ENCODE peak calls at places on chromosomes 7 and 10, in five cellular contexts. N is GM23338, P is PC-3, H is mammary epithelial cell, I is PC-9. M is an unnamed sample. For H3K4me1 and H4K20me1, the result is how much of the 10 kb centered on the place peaks cover.

GRCh38 chr7:53418834-53419482 is 383.5 kb downstream of the POM121L12 start:
- DNase-seq in N (no peak), P (no peak), H (no peak), I (no peak), M (no peak)

GRCh38 chr10:43354325-43354635 is 17.2 kb upstream of the FXYD4 start:
- DNase-seq in N (no peak), P (peak), H (no peak), I (no peak), M (no peak)

GRCh38 chr10:70563230-70563629 is 39.3 kb downstream of the PRF1 start:
- DNase-seq in N (no peak), P (no peak), H (no peak), I (no peak), M (no peak)

GRCh38 chr7:131249003-131249402 is 78.7 kb upstream of the MKLN1 start:
- DNase-seq in N (no peak), P (peak), H (peak), I (peak), M (peak)

GRCh38 chr7:142323706-142324105 is 65.8 kb upstream of the PRSS58 start:
- DNase-seq in N (peak), P (peak), H (peak), I (peak), M (peak)

GRCh38 chr7:107130487-107131220 is 38.1 kb upstream of the HBP1 start:
- DNase-seq in N (peak), P (peak), H (no peak), I (no peak), M (no peak)

GRCh38 chr7:22442187-22442886 is 57.7 kb downstream of the STEAP1B start:
- DNase-seq in N (peak), P (peak), H (no peak), I (no peak), M (no peak)

GRCh38 chr7:54802841-54803240 is 43.8 kb upstream of the SEC61G start:
- DNase-seq in N (no peak), P (peak), H (peak), I (peak), M (no peak)

GRCh38 chr10:96588060-96588554 is 1.3 kb upstream of the TM9SF3 start:
- DNase-seq in N (no peak), P (no peak), H (no peak), I (no peak), M (no peak)

GRCh38 chr10:44457259-44457658 is 72.4 kb upstream of the CXCL12 start:
- DNase-seq in N (no peak), P (no peak), H (no peak), I (no peak), M (no peak)

GRCh38 chr7:128954150-128954549 is 16.4 kb downstream of the IRF5 start:
- DNase-seq in N (no peak), P (no peak), H (no peak), I (no peak), M (no peak)

GRCh38 chr10:112964482-112964881 is 14.4 kb downstream of the TCF7L2 start:
- DNase-seq in N (no peak), P (no peak), H (no peak), I (no peak), M (no peak)
- H3K4me1 ChIP-seq in N (half or more), P (under half), H (under half), I (under half), M (under half)

DNA sequence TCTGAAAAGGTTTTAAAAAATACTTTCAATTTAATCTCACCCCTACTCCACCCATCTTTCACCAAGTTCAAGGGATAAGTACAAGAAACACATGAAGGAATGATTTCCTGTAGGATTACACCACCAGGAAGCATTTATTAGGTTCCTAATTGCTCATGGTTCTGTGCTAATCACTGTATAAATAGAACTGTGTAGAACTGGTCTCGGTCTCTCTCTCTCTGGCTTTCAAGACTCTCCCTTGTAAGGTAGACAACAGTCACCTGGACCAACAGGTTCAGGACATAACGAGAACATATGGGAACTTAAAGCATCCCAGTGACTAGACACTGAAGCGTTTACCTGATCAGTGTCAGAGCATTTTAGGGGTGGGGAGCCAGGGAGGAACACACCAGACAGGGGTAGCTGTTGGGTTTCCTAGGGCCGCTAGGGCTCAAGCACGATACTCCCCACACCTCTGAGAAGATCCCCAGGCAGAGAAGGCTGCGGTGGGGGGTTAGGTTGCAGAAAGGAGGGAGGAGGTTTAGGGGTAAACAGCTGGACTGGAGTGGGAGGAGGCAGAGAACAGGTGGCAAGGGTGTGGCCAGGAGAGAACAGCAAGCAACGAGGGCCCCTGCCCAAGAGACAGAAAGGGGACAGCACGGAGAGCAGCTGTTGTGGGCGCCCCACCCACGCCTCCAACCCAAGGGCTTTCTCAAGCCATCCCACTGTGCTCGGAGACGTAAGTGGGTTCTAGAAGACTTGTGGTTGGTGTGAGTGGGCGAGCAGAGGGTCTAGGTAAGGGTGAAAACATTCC is 52.5 kb upstream of the USP6NL start:
- DNase-seq in N (no peak), P (no peak), H (no peak), I (no peak), M (no peak)
- H4K20me1 ChIP-seq in N (under half), P (under half), H (under half), I (under half), M (under half)

DNA sequence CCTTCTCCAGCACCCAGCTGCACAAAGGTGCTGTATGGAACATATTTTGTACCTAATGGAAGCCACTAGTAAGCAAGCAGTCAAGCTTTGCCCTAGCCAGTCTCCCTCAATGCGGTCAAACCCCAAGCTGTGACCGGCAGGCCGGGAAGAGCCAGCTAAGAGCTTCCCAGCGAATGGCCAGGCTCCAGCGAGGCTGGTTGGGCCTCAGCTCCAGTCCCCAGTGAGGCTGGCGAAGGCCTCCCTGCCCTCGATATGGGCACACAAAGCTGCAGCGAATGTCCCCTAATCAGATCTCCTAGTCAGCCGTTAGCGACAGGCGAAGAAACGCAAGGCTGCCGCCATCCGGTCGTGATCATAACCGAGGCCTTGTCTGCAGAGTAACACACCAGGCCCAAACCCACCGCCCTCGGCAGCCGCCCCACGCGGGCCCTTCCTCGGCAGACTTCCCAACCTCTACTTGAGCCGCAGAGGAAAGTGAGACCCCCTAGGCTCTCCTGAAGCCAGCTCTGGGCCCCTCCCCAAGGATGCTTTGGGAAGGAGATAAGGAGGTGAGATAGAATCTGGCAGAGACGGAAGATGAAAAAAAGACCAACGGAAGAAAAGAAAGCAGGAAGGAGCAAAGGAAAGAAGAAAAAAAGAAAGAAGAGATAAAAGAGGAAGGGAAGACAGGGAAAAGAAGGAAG is 3.1 kb upstream of the HOXA9 start:
- DNase-seq in N (peak), P (peak), H (no peak), I (no peak), M (no peak)
- TF ChIP-seq EZH2 in N (peak), P (no peak), H (no peak), I (no peak), M (peak)

DNA sequence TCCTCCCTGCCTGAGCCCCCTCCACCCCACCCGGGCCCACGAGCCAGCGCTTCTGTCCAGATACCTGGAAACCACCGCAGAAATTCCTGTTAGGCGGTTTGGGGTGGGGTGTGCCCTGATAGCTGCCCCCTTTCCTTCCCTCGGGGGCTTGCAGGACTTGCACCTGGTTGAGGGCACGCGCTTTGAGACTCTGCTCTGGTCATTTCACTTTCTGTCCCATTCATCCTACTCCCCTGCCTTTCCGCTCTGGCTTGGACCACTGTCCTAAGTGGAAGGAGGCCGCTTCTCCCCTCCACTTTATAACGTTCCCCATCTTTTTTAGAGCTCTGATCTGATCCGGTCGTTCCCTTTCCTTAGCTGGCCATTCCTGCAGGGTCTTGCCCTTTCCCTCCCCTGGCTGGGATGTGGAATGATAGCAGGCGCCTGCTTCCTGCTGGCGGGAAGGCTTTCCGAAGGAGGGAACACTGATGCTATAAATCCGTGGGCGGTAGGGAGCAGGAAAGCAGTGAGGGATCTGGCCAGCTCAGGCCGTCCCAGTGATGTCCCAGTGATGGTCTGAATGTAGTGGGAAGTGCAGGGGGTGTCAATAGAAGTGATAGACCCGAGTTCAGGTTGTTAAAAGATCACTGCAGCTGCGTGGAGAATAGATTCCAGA is 852 bp upstream of the PRKAR1B start:
- DNase-seq in N (peak), P (peak), H (no peak), I (no peak), M (no peak)
- H3K4me1 ChIP-seq in N (under half), P (under half), H (under half), I (under half), M (under half)

GRCh38 chr7:150975536-150976285 is 2.4 kb downstream of the KCNH2 start:
- DNase-seq in N (no peak), P (no peak), H (no peak), I (no peak), M (no peak)
- H4K20me1 ChIP-seq in N (under half), P (under half), H (under half), I (under half), M (under half)

DNA sequence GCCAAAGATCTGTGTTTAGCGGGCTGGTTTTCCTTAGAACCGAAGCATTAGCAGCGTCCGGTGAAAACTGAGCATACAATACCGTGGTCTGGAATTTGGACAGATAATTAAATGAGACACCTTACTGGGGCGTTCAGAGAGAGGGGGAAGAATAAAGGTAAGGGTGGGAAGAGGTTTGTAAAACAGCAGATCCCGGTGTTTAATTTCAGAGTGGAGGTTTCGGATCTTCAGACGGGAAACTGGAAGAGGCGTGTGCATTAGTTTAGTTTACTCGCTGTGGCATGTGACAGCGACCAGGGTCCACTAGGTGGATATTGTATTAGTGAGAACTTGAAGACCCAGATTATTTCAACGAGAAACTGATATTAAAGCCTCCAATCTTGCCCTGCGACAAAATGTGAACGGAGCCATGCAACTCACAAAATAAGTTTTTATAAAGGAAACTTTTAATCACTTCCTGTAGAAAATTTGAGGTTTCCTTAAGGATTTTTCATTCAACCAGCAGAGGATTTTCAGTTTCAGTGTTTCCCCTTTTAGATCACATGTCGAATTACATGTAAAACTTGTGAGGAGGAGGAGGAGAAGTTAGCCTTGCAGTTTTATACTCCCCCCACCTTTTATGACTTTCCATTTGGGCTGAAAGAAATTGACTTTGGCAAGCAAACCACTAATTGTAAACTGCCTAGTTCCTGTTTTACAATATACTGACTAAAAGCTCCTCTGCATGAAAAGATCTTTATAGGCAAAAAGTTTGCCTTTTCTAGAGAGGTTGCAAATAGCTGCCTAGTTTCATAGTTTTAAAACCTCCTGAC is 2.8 kb downstream of the BAMBI start:
- DNase-seq in N (no peak), P (peak), H (peak), I (no peak), M (peak)
- TF ChIP-seq EZH2 in N (no peak), P (no peak), H (no peak), I (no peak), M (no peak)

DNA sequence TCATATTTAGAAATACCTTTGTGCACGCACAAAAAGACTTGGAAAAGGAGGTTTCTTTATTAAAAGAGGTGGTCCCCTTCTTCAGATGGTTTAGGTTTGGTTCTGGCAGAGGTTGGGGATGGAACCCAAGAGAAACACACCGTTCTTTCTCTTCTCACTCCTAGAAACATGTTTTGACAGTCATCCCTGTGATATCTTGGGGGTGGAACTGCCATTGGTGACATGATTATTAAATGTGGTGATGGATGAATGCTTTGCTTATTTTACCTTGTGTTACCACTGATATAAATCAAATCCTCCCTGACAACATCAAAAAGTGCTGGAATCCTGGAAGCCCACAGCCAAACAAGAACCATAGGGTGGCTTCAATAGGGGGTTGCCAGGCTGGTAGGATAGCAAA is 146.5 kb downstream of the CCDC3 start:
- DNase-seq in N (no peak), P (no peak), H (no peak), I (no peak), M (no peak)
- H3K4me1 ChIP-seq in N (under half), P (under half), H (under half), I (under half), M (under half)

GRCh38 chr7:47464266-47464665 is 117.6 kb downstream of the TNS3 start:
- DNase-seq in N (no peak), P (no peak), H (no peak), I (no peak), M (no peak)

GRCh38 chr7:47458057-47458456 is 123.9 kb downstream of the TNS3 start:
- DNase-seq in N (no peak), P (peak), H (peak), I (no peak), M (no peak)

GRCh38 chr7:47461161-47461560 is 120.8 kb downstream of the TNS3 start:
- DNase-seq in N (no peak), P (no peak), H (no peak), I (no peak), M (no peak)

GRCh38 chr7:47458486-47458885 is 123.4 kb downstream of the TNS3 start:
- DNase-seq in N (no peak), P (no peak), H (no peak), I (no peak), M (no peak)

DNA sequence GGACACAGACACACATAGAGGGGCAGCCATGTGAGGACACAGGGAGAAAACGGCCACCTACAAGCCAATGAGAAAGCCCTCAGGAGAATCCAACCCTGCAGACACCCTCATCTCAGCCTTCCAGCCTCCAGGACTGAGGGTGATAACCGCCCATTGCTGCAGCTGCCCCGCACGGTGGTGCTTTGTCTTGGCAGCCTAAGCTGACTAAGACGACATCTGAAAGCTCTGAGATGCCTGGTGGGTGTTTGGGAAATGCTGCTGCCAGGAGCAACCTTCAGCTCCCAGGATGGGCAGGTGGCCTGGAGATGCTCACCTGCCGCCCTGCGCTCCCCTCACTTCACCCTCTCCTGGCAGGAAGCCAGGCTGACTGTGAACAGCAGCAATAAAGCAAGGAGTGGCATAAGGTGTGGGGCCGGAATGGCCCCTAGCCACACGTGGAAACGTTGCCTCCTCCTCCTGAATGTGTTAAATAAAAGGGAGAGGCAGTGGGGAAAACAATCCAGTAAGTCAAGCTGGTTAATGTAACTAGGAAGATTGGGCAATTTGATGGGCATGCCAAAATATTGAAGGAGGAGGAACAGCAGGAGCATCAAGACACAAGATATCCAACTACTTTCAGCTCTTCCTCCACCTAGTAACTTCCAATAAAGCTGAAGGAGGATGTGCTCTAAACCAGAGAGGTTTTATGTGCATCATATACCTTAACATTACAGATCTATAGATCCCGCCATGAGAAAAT is 121.5 kb downstream of the TNS3 start:
- DNase-seq in N (no peak), P (no peak), H (no peak), I (no peak), M (peak)
- H4K20me1 ChIP-seq in N (under half), P (under half), H (under half), I (half or more), M (under half)

GRCh38 chr10:47336387-47337134 is 11.6 kb upstream of the RBP3 start:
- DNase-seq in N (no peak), P (no peak), H (no peak), I (no peak), M (no peak)
- TF ChIP-seq EZH2 in N (no peak), P (no peak), H (no peak), I (no peak), M (no peak)

M was measured in hepatocyte.